ENCODE peak calls at places on chromosomes 5 and 9, in seven cellular contexts. W, Y, R, Q, S, H and G are unnamed samples.

GRCh38 chr5:73544429-73545402 is 20.7 kb downstream of the ANKRA2 start:
- DNase-seq in W (no peak), Y (no peak), R (no peak), Q (no peak), S (no peak), H (no peak), G (no peak)

GRCh38 chr5:151257731-151258715 is 5.0 kb downstream of the GM2A start:
- DNase-seq in W (no peak), Y (no peak), R (no peak), Q (peak; percentile 50), S (no peak), H (no peak), G (no peak)

GRCh38 chr5:137263319-137263718 is 235.8 kb downstream of the SPOCK1 start:
- DNase-seq in W (no peak), Y (no peak), R (no peak), Q (no peak), S (no peak), H (no peak), G (no peak)

GRCh38 chr9:92100237-92100911 is 14.8 kb downstream of the SPTLC1 start:
- DNase-seq in W (no peak), Y (no peak), R (peak; percentile 87), Q (peak; percentile 73), S (peak; percentile 62), H (no peak), G (no peak)

GRCh38 chr5:172857982-172858381 is 23.9 kb downstream of the ERGIC1 start:
- DNase-seq in W (no peak), Y (no peak), R (no peak), Q (no peak), S (no peak), H (no peak), G (no peak)

GRCh38 chr5:91383956-91384300 is 811 bp upstream of the ARRDC3 start:
- DNase-seq in W (no peak), Y (no peak), R (no peak), Q (no peak), S (peak; percentile 74), H (no peak), G (no peak)

GRCh38 chr5:1159774-1160406 is 41.5 kb upstream of the SLC6A19 start:
- DNase-seq in W (no peak), Y (no peak), R (no peak), Q (no peak), S (no peak), H (no peak), G (no peak)

GRCh38 chr5:113505181-113505580 is 8.3 kb upstream of the YTHDC2 start:
- DNase-seq in W (no peak), Y (no peak), R (no peak), Q (peak; percentile 49), S (no peak), H (no peak), G (no peak)

GRCh38 chr9:68872026-68872501 is 141.8 kb downstream of the PRKACG start:
- DNase-seq in W (no peak), Y (no peak), R (no peak), Q (no peak), S (peak; percentile 95), H (no peak), G (no peak)

GRCh38 chr9:96021616-96022444 is 146.3 kb downstream of the ERCC6L2 start:
- DNase-seq in W (peak; percentile 48), Y (no peak), R (no peak), Q (no peak), S (peak; percentile 76), H (no peak), G (no peak)

GRCh38 chr5:134242146-134242545 is 16.3 kb upstream of the PPP2CA start:
- DNase-seq in W (no peak), Y (no peak), R (no peak), Q (peak; percentile 28), S (no peak), H (no peak), G (no peak)

GRCh38 chr5:163248856-163249255 is 188.5 kb upstream of the CCNG1 start:
- DNase-seq in W (no peak), Y (no peak), R (no peak), Q (no peak), S (no peak), H (no peak), G (no peak)

GRCh38 chr5:181176258-181176952 is 28.6 kb downstream of the TRIM7 start:
- DNase-seq in W (no peak), Y (no peak), R (no peak), Q (no peak), S (no peak), H (no peak), G (no peak)

GRCh38 chr5:132487841-132488555 is 2.6 kb downstream of the IRF1 start:
- DNase-seq in W (peak; percentile 27), Y (peak; percentile 48), R (no peak), Q (no peak), S (peak; percentile 29), H (no peak), G (peak; percentile 20)

GRCh38 chr5:132468665-132469379 is 21.8 kb downstream of the IRF1 start:
- DNase-seq in W (no peak), Y (no peak), R (no peak), Q (no peak), S (no peak), H (no peak), G (no peak)

GRCh38 chr9:87255437-87256155 is 242.1 kb upstream of the DAPK1 start:
- DNase-seq in W (no peak), Y (no peak), R (no peak), Q (no peak), S (no peak), H (no peak), G (no peak)

GRCh38 chr9:87249029-87249428 is 248.6 kb upstream of the DAPK1 start:
- DNase-seq in W (no peak), Y (no peak), R (no peak), Q (no peak), S (no peak), H (no peak), G (no peak)

GRCh38 chr9:87245271-87245670 is 252.4 kb upstream of the DAPK1 start:
- DNase-seq in W (no peak), Y (no peak), R (no peak), Q (no peak), S (no peak), H (no peak), G (no peak)

DNA sequence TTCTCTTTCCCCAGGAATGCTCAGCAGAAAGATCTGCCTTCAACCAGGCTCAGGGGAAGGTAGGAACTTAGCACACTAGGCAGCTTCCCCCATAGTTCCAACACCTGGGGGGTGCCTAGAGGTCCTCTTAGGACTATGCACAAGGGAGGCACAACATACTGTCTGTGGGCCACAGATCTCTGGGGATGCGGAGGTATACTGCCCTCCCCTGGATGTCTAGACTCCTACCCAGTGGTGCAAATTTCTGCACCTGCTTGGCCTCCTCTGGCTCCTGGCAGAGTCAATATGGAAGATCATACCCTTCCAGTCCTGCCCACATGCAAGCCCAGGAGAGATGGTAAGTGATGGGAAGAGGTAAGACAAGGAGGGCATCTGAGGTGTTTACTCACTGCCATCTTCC is 247.5 kb upstream of the DAPK1 start:
- DNase-seq in W (no peak), Y (no peak), R (no peak), Q (no peak), S (peak; percentile 61), H (no peak), G (no peak)
- TF ChIP-seq CTCF in W (no peak), Y (no peak), R (no peak), Q (peak; percentile 27), S (peak; percentile 64), H (no peak), G (no peak)

GRCh38 chr5:159586941-159587340 is 256.7 kb upstream of the IL12B start:
- DNase-seq in W (no peak), Y (no peak), R (no peak), Q (no peak), S (no peak), H (no peak), G (no peak)

GRCh38 chr5:159576902-159577301 is 246.6 kb upstream of the IL12B start:
- DNase-seq in W (no peak), Y (no peak), R (no peak), Q (no peak), S (no peak), H (no peak), G (no peak)

GRCh38 chr5:159582756-159583523 is 252.7 kb upstream of the IL12B start:
- DNase-seq in W (no peak), Y (no peak), R (peak; percentile 70), Q (no peak), S (no peak), H (no peak), G (no peak)

GRCh38 chr5:159581502-159582249 is 251.4 kb upstream of the IL12B start:
- DNase-seq in W (no peak), Y (no peak), R (peak; percentile 92), Q (peak; percentile 48), S (peak; percentile 76), H (no peak), G (no peak)
- TF ChIP-seq CTCF in W (no peak), Y (no peak), R (peak; percentile 36), Q (no peak), S (no peak), H (no peak), G (no peak)

DNA sequence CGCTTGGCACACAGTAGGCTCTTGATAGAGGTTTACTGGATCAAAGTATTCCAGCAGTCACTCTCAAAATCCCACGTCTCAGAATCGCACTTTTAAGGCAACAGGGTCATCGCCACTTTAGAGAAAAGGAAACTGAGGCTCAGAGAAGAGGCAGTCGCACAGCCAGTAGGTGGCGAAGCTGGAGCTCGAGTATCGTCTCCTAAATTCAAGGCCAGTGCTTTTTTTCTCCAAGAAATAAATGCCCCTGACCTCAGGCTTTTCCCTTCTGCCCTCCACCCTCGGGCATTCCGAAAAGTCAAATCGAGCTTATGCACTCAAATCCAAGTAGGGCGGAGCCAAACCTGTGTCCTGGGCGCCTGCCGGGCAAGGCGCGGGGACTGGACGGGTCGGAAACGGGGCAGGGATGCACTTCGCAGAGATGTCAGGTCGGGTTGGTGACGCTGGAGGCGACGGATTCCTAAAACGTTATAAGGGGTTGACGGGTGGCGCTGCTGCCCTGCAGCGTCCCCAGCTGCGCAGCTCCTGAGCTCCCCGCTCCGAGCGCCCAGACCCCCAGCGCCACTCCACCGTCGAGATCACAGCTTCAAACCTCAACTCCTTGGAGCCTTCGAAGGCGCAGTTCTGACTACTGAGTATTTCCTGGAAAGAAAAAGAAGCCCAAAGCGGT is 4.7 kb upstream of the FOXB2 start:
- DNase-seq in W (no peak), Y (no peak), R (no peak), Q (no peak), S (peak; percentile 81), H (no peak), G (no peak)
- TF ChIP-seq CTCF in W (no peak), Y (no peak), R (no peak), Q (peak; percentile 57), S (peak; percentile 73), H (no peak), G (no peak)

DNA sequence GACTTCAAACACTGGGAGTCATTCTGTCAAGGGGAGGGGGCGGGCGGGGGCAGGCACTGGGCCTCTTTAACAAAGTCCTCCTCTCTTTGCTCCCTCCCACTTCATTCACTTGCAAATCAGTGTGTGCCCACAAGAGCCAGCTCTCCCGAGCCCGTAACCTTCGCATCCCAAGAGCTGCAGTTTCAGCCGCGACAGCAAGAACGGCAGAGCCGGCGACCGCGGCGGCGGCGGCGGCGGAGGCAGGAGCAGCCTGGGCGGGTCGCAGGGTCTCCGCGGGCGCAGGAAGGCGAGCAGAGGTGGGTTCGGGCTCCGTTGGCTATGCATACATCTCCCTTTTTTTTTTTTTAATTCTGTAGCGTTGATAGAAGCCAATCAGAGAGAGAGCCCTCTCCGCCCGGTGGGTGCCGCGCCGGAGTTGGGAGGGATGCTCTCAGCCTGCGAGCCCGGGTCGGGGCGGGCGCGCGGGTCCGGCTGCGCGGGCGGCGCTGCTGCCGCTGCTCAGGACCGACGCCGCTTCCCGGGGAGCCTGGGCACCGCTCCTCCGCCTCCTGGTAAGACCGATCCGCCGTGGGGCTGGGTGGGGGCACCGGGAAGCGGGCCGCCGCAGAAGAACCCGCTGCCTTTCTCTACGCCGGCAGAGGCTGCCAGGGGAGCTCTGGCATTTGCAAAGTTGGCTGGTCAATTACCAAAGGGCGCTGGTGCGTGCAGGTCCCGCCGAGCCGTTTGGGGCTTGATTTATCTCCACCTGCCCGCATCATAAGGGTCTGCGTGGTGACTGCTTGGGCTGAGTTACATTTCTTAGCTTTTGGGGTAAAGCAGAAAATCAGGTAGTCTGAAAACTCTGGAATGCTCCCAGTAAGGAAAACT is at the start of gene CDH6:
- DNase-seq in W (peak; percentile 57), Y (no peak), R (no peak), Q (no peak), S (peak; percentile 92), H (no peak), G (no peak)
- TF ChIP-seq CTCF in W (no peak), Y (no peak), R (no peak), Q (no peak), S (no peak), H (no peak), G (no peak)